ENCODE peak calls at places on chromosomes 7 and 10, in seven cellular contexts. Y, D, H, G, O, I and E are unnamed samples.

GRCh38 chr10:122126763-122127659 is 138.0 kb downstream of the TACC2 start:
- DNase-seq in Y (no peak), D (peak; percentile 63), H (peak; percentile 64), G (no peak), O (peak; percentile 78), I (no peak), E (peak; percentile 80)

GRCh38 chr10:97067716-97068391 is 117.9 kb downstream of the SLIT1 start:
- DNase-seq in Y (no peak), D (no peak), H (no peak), G (no peak), O (no peak), I (no peak), E (no peak)

GRCh38 chr7:149713731-149714068 is 59.7 kb downstream of the ZNF467 start:
- DNase-seq in Y (no peak), D (no peak), H (no peak), G (no peak), O (no peak), I (no peak), E (peak; percentile 12)

GRCh38 chr7:66100408-66101050 is 14.1 kb upstream of the CRCP start:
- DNase-seq in Y (no peak), D (no peak), H (no peak), G (no peak), O (no peak), I (no peak), E (no peak)

GRCh38 chr10:8301831-8302230 is 247.3 kb downstream of the GATA3 start:
- DNase-seq in Y (no peak), D (no peak), H (no peak), G (no peak), O (no peak), I (no peak), E (no peak)

GRCh38 chr7:8014399-8014798 is 45.8 kb downstream of the GLCCI1 start:
- DNase-seq in Y (no peak), D (no peak), H (no peak), G (no peak), O (no peak), I (no peak), E (no peak)

GRCh38 chr10:50554995-50555568 is 68.7 kb downstream of the SGMS1 start:
- DNase-seq in Y (no peak), D (no peak), H (no peak), G (no peak), O (no peak), I (no peak), E (no peak)

GRCh38 chr7:11341285-11341944 is 367.7 kb downstream of the PHF14 start:
- DNase-seq in Y (no peak), D (peak; percentile 42), H (no peak), G (no peak), O (no peak), I (no peak), E (no peak)

DNA sequence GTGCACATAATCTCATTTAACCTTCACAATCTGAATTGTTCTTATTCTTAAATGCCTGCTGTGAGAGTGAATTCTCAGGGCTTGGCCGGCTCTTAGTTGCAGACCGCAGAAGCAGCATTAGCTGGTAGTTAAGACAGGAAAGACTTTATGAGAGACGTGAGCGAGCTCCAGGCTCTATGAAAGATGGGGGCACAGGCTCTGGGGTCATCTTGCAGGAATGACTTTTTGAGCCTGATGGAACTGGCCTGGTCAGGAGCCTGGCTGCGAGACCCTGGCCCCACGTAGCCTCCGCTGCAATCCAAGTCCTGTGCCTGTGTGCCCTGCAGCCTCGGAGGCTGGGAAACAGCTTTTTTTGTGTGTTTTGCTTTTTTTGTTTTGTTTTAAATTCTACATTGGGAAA is 958.8 kb upstream of the ZNF722 start:
- DNase-seq in Y (no peak), D (no peak), H (no peak), G (peak; percentile 15), O (no peak), I (no peak), E (no peak)
- H3K9me3 ChIP-seq in Y (peaks cover 53% of the 10 kb centered on the region), D (no peaks in the 10 kb centered on the region), H (no peaks in the 10 kb centered on the region), G (no peaks in the 10 kb centered on the region), O (no peaks in the 10 kb centered on the region), I (peaks cover 8% of the 10 kb centered on the region), E (no peaks in the 10 kb centered on the region)

DNA sequence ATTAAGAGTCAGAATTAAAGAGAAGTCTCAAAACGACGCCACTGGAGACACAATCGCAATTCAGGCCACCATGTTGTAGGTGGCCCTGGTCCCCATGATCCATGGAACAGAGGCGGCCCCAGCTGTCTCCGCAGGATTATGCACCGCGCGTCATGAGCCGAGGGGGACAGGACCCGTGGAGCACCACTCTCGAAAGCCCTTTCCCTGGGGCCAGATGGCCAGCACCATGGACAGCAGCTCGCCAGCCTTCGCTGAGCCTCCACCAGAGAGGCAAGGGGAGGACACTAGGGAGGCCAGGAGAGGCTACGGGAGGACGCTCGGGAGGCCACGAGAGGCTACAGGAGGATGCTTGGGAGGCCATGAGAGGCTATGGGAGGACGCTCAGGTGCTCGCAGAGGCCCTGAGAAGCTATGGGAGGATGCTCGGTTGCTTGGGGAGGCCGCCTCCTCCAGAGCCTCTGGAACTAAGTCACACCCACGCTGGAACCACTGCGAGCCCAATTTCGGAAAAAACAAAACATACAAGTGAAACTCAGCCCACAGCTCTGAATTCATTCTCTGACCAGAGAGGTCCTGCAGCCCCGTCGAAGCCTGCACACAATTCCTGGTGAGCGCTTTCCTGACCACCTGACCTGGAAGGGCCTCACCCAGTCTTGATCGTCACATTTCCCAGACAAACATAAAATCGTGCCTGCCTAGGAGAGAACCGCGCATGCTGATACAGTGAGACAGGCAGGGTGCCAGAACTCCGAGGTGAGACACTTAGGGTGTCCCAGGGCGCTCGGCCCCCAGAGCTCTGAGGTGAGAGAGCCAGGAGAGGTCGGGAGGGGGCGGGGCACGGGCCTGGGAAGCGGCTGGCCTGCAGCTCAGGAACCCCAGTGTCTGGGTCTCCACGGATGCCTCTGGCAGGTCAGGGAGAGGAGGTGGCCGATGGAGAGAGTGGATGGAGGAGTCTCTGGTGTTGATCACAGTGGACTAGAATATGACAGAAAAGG is 224.4 kb downstream of the PTPRN2 start:
- DNase-seq in Y (peak; percentile 56), D (peak; percentile 50), H (no peak), G (no peak), O (no peak), I (no peak), E (no peak)
- H3K9me3 ChIP-seq in Y (no peaks in the 10 kb centered on the region), D (no peaks in the 10 kb centered on the region), H (no peaks in the 10 kb centered on the region), G (no peaks in the 10 kb centered on the region), O (no peaks in the 10 kb centered on the region), I (no peaks in the 10 kb centered on the region), E (no peaks in the 10 kb centered on the region)

GRCh38 chr7:9210114-9210513 is 776.7 kb downstream of the NXPH1 start:
- DNase-seq in Y (no peak), D (no peak), H (no peak), G (no peak), O (no peak), I (no peak), E (no peak)
- H3K9me3 ChIP-seq in Y (no peaks in the 10 kb centered on the region), D (no peaks in the 10 kb centered on the region), H (no peaks in the 10 kb centered on the region), G (no peaks in the 10 kb centered on the region), O (no peaks in the 10 kb centered on the region), I (no peaks in the 10 kb centered on the region), E (no peaks in the 10 kb centered on the region)

GRCh38 chr7:29988391-29989256 is 977 bp downstream of the SCRN1 start:
- DNase-seq in Y (peak; percentile 26), D (peak; percentile 42), H (peak; percentile 73), G (peak; percentile 63), O (peak; percentile 60), I (peak; percentile 79), E (peak; percentile 31)
- H3K9me3 ChIP-seq in Y (peaks cover 4% of the 10 kb centered on the region), D (no peaks in the 10 kb centered on the region), H (peaks cover 2% of the 10 kb centered on the region), G (no peaks in the 10 kb centered on the region), O (no peaks in the 10 kb centered on the region), I (peaks cover 10% of the 10 kb centered on the region), E (peaks cover 11% of the 10 kb centered on the region)

GRCh38 chr7:41520445-41520844 is 182.4 kb downstream of the INHBA start:
- DNase-seq in Y (no peak), D (no peak), H (no peak), G (no peak), O (no peak), I (no peak), E (no peak)
- H3K9me3 ChIP-seq in Y (no peaks in the 10 kb centered on the region), D (no peaks in the 10 kb centered on the region), H (peaks cover 6% of the 10 kb centered on the region), G (no peaks in the 10 kb centered on the region), O (no peaks in the 10 kb centered on the region), I (no peaks in the 10 kb centered on the region), E (no peaks in the 10 kb centered on the region)

DNA sequence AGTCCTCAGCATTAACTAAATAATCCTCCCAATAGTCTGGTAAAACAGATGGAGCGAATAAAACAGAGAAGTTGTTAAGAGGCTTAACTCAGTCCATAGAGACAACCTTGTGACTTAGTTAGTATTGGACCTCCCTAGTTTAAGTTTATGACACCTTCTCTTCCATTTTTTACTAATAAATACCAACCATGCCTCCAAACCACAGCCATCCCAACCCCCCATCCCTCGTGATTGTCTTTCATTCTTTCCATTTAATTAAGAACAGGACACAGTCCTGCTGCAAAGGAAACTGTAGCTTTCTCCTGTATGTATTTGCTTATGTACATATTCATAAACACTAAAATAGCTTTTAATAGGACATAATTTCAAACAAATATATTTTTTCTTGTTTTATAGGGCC is 238.2 kb downstream of the SEMA3D start:
- DNase-seq in Y (no peak), D (no peak), H (no peak), G (no peak), O (no peak), I (no peak), E (no peak)
- H3K9me3 ChIP-seq in Y (no peaks in the 10 kb centered on the region), D (no peaks in the 10 kb centered on the region), H (no peaks in the 10 kb centered on the region), G (no peaks in the 10 kb centered on the region), O (no peaks in the 10 kb centered on the region), I (no peaks in the 10 kb centered on the region), E (no peaks in the 10 kb centered on the region)

GRCh38 chr7:64613653-64614052 is 50.8 kb upstream of the ZNF680 start:
- DNase-seq in Y (no peak), D (no peak), H (no peak), G (no peak), O (no peak), I (no peak), E (no peak)
- H3K9me3 ChIP-seq in Y (peaks cover 43% of the 10 kb centered on the region), D (no peaks in the 10 kb centered on the region), H (no peaks in the 10 kb centered on the region), G (no peaks in the 10 kb centered on the region), O (no peaks in the 10 kb centered on the region), I (no peaks in the 10 kb centered on the region), E (no peaks in the 10 kb centered on the region)

GRCh38 chr10:37721100-37721499 is 136.3 kb downstream of the ZNF248 start:
- DNase-seq in Y (no peak), D (no peak), H (no peak), G (no peak), O (no peak), I (no peak), E (no peak)
- H3K9me3 ChIP-seq in Y (peaks cover 12% of the 10 kb centered on the region), D (no peaks in the 10 kb centered on the region), H (peaks cover 2% of the 10 kb centered on the region), G (no peaks in the 10 kb centered on the region), O (no peaks in the 10 kb centered on the region), I (no peaks in the 10 kb centered on the region), E (no peaks in the 10 kb centered on the region)